ENCODE peak calls at places on chromosomes 13 and 19, in four cellular contexts. One of them, this sample, is unnamed. For H3K4me1, the result is how much of the 10 kb centered on the place peaks cover.

GRCh38 chr13:108508263-108508662 is 121.1 kb upstream of the MYO16 start:
- DNase-seq in HepG2: peak
- DNase-seq in HCT116: peak
- DNase-seq in K562: peak
- DNase-seq in this sample: no peak

GRCh38 chr13:21638319-21639282 is 32.3 kb upstream of the FGF9 start:
- DNase-seq in K562: peak
- DNase-seq in HCT116: no peak
- DNase-seq in HepG2: no peak
- DNase-seq in this sample: no peak

GRCh38 chr19:38385057-38385803 is 2.6 kb downstream of the GGN start:
- DNase-seq in HCT116: no peak
- DNase-seq in K562: no peak
- DNase-seq in HepG2: no peak
- DNase-seq in this sample: no peak

GRCh38 chr13:101773062-101773461 is 320.6 kb downstream of the ITGBL1 start:
- DNase-seq in K562: no peak
- DNase-seq in HepG2: no peak
- DNase-seq in HCT116: no peak
- DNase-seq in this sample: no peak

GRCh38 chr19:6273701-6274601 is 5.8 kb downstream of the MLLT1 start:
- DNase-seq in HCT116: no peak
- DNase-seq in HepG2: peak
- DNase-seq in K562: peak
- DNase-seq in this sample: no peak

GRCh38 chr13:55761986-55762385 is 1378.7 kb upstream of the PRR20A start:
- DNase-seq in HCT116: no peak
- DNase-seq in K562: no peak
- DNase-seq in HepG2: no peak
- DNase-seq in this sample: no peak

GRCh38 chr13:49938274-49938673 is 2.1 kb upstream of the SPRYD7 start:
- DNase-seq in K562: no peak
- DNase-seq in HepG2: peak
- DNase-seq in HCT116: no peak
- DNase-seq in this sample: no peak

GRCh38 chr19:48506138-48506733 is 5.4 kb downstream of the LMTK3 start:
- DNase-seq in HepG2: peak
- DNase-seq in K562: peak
- DNase-seq in HCT116: no peak
- DNase-seq in this sample: no peak

GRCh38 chr13:59750860-59751259 is 412.9 kb downstream of the DIAPH3 start:
- DNase-seq in K562: no peak
- DNase-seq in HepG2: no peak
- DNase-seq in HCT116: no peak
- DNase-seq in this sample: no peak

GRCh38 chr13:29901714-29902631 is 51.6 kb upstream of the UBL3 start:
- DNase-seq in HepG2: no peak
- DNase-seq in K562: peak
- DNase-seq in HCT116: no peak
- DNase-seq in this sample: no peak

GRCh38 chr13:60788156-60788829 is 391.3 kb downstream of the TDRD3 start:
- DNase-seq in HepG2: no peak
- DNase-seq in K562: no peak
- DNase-seq in HCT116: no peak
- DNase-seq in this sample: no peak

GRCh38 chr19:55479451-55480230 is 3.2 kb downstream of the ZNF628 start:
- DNase-seq in K562: no peak
- DNase-seq in HepG2: no peak
- DNase-seq in HCT116: no peak
- DNase-seq in this sample: no peak

GRCh38 chr13:26227396-26227971 is 5.4 kb upstream of the RNF6 start:
- DNase-seq in K562: peak
- DNase-seq in HCT116: no peak
- DNase-seq in HepG2: no peak
- DNase-seq in this sample: no peak

GRCh38 chr13:111178417-111178816 is 63.3 kb downstream of the ARHGEF7 start:
- DNase-seq in HCT116: no peak
- DNase-seq in K562: no peak
- DNase-seq in HepG2: no peak
- DNase-seq in this sample: no peak

GRCh38 chr19:50154529-50154928 is 8.6 kb downstream of the IZUMO2 start:
- DNase-seq in K562: no peak
- DNase-seq in HCT116: no peak
- DNase-seq in HepG2: no peak
- DNase-seq in this sample: no peak

GRCh38 chr13:20691616-20692015 is 11.9 kb upstream of the IL17D start:
- DNase-seq in HepG2: no peak
- DNase-seq in HCT116: no peak
- DNase-seq in K562: no peak
- DNase-seq in this sample: no peak

GRCh38 chr13:48210178-48210577 is 22.8 kb upstream of the ITM2B start:
- DNase-seq in K562: no peak
- DNase-seq in HepG2: no peak
- DNase-seq in HCT116: no peak
- DNase-seq in this sample: peak

GRCh38 chr13:85657942-85658341 is 141.3 kb downstream of the SLITRK6 start:
- DNase-seq in HCT116: no peak
- DNase-seq in HepG2: no peak
- DNase-seq in K562: no peak
- DNase-seq in this sample: no peak

GRCh38 chr13:93435651-93436050 is 209.0 kb downstream of the GPC6 start:
- DNase-seq in HCT116: no peak
- DNase-seq in HepG2: no peak
- DNase-seq in K562: no peak
- DNase-seq in this sample: no peak

GRCh38 chr13:39051157-39051556 is 12.9 kb downstream of the NHLRC3 start:
- DNase-seq in HepG2: peak
- DNase-seq in K562: peak
- DNase-seq in HCT116: peak
- DNase-seq in this sample: no peak

GRCh38 chr13:75055296-75055695 is 426.7 kb downstream of the TBC1D4 start:
- DNase-seq in HCT116: no peak
- DNase-seq in K562: no peak
- DNase-seq in HepG2: no peak
- DNase-seq in this sample: no peak

GRCh38 chr19:10003271-10003670 is 7.0 kb downstream of the COL5A3 start:
- DNase-seq in K562: no peak
- DNase-seq in HCT116: no peak
- DNase-seq in HepG2: no peak
- DNase-seq in this sample: no peak

GRCh38 chr13:101915333-101915732 is 462.9 kb downstream of the ITGBL1 start:
- DNase-seq in K562: no peak
- DNase-seq in HCT116: no peak
- DNase-seq in HepG2: no peak
- DNase-seq in this sample: no peak

GRCh38 chr19:2475018-2475701 is 767 bp upstream of the GADD45B start:
- DNase-seq in K562: peak
- DNase-seq in HCT116: no peak
- DNase-seq in HepG2: no peak
- DNase-seq in this sample: no peak

GRCh38 chr19:44648536-44649370 is 5.0 kb downstream of the PVR start:
- DNase-seq in HepG2: no peak
- DNase-seq in K562: no peak
- DNase-seq in HCT116: no peak
- DNase-seq in this sample: no peak

GRCh38 chr13:99963832-99964339 is 7.7 kb downstream of the ZIC5 start:
- DNase-seq in HepG2: no peak
- DNase-seq in K562: no peak
- DNase-seq in HCT116: no peak
- DNase-seq in this sample: no peak

GRCh38 chr19:17249887-17250548 is 4.3 kb upstream of the NR2F6 start:
- DNase-seq in HepG2: no peak
- DNase-seq in K562: no peak
- DNase-seq in HCT116: no peak
- DNase-seq in this sample: no peak

GRCh38 chr13:32951580-32951979 is 64.6 kb upstream of the KL start:
- DNase-seq in HCT116: no peak
- DNase-seq in HepG2: no peak
- DNase-seq in K562: no peak
- DNase-seq in this sample: no peak

GRCh38 chr13:78161266-78161665 is 242.6 kb upstream of the EDNRB start:
- DNase-seq in HCT116: no peak
- DNase-seq in HepG2: no peak
- DNase-seq in K562: no peak
- DNase-seq in this sample: no peak

DNA sequence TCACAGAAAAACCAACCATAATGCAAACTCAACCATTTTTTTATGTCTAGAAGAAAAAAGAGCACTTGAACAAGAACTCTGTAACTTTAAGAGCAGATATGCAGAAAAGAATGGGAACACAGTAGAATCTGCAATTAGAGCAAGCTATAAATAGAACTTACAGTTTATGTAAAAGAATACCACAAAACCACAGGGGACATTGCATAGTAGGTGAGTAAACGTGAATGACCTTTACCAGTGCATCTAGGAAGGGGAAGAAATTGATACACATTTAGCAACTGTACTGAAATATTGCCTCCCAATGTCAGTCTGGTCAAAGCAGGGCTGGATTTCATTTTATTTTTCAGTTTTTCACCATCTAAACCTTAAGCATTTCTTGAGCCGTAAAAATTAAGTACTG is 242.2 kb upstream of the EDNRB start:
- DNase-seq in K562: no peak
- DNase-seq in HepG2: no peak
- DNase-seq in HCT116: no peak
- DNase-seq in this sample: no peak
- TF ChIP-seq TCF7L2 in K562: no peak
- TF ChIP-seq TCF7L2 in HepG2: no peak
- TF ChIP-seq TCF7L2 in HCT116: no peak
- TF ChIP-seq TCF7L2 in this sample: no peak

DNA sequence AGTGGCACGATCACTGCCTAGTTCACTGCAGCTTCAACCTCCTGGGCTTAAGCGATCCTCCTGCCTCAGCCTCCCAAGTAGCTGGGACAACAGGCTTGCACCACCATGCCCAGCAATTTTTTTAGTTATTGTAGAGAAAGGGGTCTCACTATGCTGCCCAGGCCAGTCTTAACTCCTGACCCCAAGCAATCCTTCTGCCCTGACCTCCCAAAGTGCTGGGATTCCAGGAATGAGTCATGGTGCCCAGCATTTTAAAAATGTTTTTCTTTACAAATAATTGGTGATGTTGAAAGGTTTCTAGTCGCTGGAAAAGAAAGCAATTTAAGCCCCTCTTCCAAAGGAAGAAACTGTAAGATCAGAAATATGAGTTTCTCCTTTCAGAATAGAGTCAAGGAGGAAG is 19.4 kb downstream of the DYRK1B start:
- DNase-seq in HCT116: no peak
- DNase-seq in HepG2: no peak
- DNase-seq in K562: no peak
- DNase-seq in this sample: no peak
- H3K4me1 ChIP-seq in HCT116: under half
- H3K4me1 ChIP-seq in HepG2: under half
- H3K4me1 ChIP-seq in K562: under half
- H3K4me1 ChIP-seq in this sample: under half

DNA sequence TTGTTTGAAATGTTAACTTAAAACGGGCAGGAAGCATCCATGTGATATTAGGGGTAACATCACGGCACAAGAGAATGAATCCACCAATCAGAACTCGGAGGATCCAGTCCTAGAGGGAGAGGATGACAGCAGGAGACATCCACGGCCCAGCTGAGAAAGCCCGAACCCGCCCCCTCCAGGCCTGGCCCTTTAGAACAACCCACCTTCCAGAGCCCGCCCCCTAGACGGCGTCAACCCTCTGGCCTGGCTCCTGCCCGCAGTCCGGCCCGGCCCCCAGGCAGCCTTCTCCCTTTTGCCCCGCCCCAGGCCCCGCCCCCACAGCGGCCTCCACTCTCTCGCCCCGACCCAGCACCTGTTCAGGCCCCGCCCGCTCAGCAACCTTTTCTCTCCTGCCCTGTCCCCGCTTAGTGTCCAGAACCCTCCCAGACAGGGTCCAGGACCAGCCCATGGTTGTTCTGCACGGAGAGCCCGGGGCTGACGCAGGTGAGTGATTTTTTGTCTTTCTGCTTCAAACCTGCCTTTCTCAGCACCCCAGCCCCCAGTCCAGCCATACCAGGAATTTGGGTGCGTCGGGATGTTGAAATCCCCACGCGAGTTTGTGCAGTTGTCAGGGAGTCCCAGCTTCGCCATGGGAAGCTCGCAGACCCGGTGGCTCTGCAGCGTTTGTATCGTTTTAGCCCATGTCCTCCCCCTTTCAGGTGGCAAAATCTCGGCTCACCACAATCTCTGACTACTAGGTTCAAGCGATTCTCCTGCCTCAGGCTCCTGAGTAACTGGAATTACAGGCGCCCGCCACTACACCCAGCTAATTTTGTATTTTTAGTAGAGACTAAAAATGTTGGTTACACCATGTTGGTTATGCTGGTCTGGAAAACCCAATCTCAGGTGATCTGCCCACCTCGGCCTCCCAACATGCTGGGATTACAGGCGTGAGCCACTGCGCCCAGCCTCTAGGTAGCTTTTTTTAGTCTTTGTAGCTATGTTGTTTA is 16.1 kb downstream of the ZNF816 start:
- DNase-seq in HCT116: no peak
- DNase-seq in HepG2: no peak
- DNase-seq in K562: peak
- DNase-seq in this sample: no peak
- TF ChIP-seq SIN3A in HCT116: no peak
- TF ChIP-seq SIN3A in HepG2: no peak
- TF ChIP-seq SIN3A in K562: no peak
- TF ChIP-seq SIN3A in this sample: no peak

DNA sequence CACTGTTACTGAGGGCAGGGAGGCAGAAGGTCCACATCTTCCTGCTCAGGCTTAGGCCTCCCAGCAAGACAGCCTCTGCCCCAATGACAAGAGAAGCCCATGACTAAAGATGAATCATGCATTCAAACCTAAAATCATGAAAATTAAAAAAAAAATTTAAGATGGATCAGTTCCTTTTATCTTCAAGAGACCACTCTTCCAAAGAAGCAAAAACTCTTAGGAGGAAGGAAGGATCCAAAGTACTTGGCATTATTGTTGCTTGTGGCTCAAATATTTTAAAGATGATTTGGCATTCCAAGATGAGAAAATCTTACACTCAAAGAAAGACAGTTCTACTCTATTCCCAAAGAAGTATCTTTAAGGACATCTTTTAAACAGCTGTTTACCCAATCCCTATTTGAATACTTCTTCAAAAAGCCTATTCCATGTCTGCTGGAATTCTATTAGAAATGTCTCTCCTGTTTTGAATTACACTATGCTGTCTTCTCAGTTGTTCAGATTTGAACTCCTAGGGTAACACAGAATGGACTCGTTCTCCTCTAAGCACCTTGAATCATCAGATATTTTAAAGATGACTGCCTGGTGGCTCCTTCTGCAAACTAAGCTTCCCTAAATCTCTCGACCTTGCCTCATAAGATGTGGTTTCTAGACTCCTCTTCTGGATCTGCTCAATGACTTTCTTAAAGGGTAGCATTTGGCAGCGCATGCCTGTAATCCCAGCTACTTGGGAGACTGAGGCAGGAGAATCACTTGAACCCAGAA is 7.0 kb downstream of the SERP2 start:
- DNase-seq in K562: no peak
- DNase-seq in HepG2: no peak
- DNase-seq in HCT116: no peak
- DNase-seq in this sample: no peak
- TF ChIP-seq TCF7L2 in K562: no peak
- TF ChIP-seq TCF7L2 in HepG2: no peak
- TF ChIP-seq TCF7L2 in HCT116: no peak
- TF ChIP-seq TCF7L2 in this sample: no peak

This sample was measured in Panc1.